ENCODE peak calls at places on chromosomes 7 and 10, in five cellular contexts. One of them, this sample, is unnamed.

GRCh38 chr7:157544226-157544625 is 207.4 kb downstream of the DNAJB6 start:
- DNase-seq in astrocyte of the cerebellum: no peak
- DNase-seq in heart left ventricle: no peak
- DNase-seq in psoas muscle: no peak
- DNase-seq in sigmoid colon: peak
- DNase-seq in this sample: no peak

GRCh38 chr10:103281753-103282152 is 4.8 kb downstream of the INA start:
- DNase-seq in astrocyte of the cerebellum: no peak
- DNase-seq in heart left ventricle: no peak
- DNase-seq in psoas muscle: no peak
- DNase-seq in sigmoid colon: no peak
- DNase-seq in this sample: peak

GRCh38 chr7:4745971-4746919 is 29.2 kb upstream of the AP5Z1 start:
- DNase-seq in astrocyte of the cerebellum: no peak
- DNase-seq in heart left ventricle: no peak
- DNase-seq in psoas muscle: no peak
- DNase-seq in sigmoid colon: no peak
- DNase-seq in this sample: peak

GRCh38 chr7:132084776-132085388 is 491.4 kb downstream of the PLXNA4 start:
- DNase-seq in astrocyte of the cerebellum: no peak
- DNase-seq in heart left ventricle: no peak
- DNase-seq in psoas muscle: no peak
- DNase-seq in sigmoid colon: peak
- DNase-seq in this sample: peak

GRCh38 chr7:142012825-142013506 is 17.3 kb downstream of the MGAM start:
- DNase-seq in astrocyte of the cerebellum: no peak
- DNase-seq in heart left ventricle: no peak
- DNase-seq in psoas muscle: no peak
- DNase-seq in sigmoid colon: no peak
- DNase-seq in this sample: peak

GRCh38 chr7:4939971-4940720 is 18.8 kb downstream of the MMD2 start:
- DNase-seq in astrocyte of the cerebellum: no peak
- DNase-seq in heart left ventricle: no peak
- DNase-seq in psoas muscle: no peak
- DNase-seq in sigmoid colon: peak
- DNase-seq in this sample: no peak

GRCh38 chr7:4845740-4846142 is 16.1 kb downstream of the PAPOLB start:
- DNase-seq in astrocyte of the cerebellum: no peak
- DNase-seq in heart left ventricle: no peak
- DNase-seq in psoas muscle: no peak
- DNase-seq in sigmoid colon: peak
- DNase-seq in this sample: peak

GRCh38 chr10:86960003-86960862 is 1.8 kb downstream of the SNCG start:
- DNase-seq in astrocyte of the cerebellum: no peak
- DNase-seq in heart left ventricle: peak
- DNase-seq in psoas muscle: no peak
- DNase-seq in sigmoid colon: no peak
- DNase-seq in this sample: peak

GRCh38 chr10:123666318-123667291 is at the start of gene GPR26:
- DNase-seq in astrocyte of the cerebellum: no peak
- DNase-seq in heart left ventricle: no peak
- DNase-seq in psoas muscle: no peak
- DNase-seq in sigmoid colon: no peak
- DNase-seq in this sample: no peak

GRCh38 chr7:87105401-87105800 is 45.9 kb upstream of the ELAPOR2 start:
- DNase-seq in astrocyte of the cerebellum: no peak
- DNase-seq in heart left ventricle: no peak
- DNase-seq in psoas muscle: no peak
- DNase-seq in sigmoid colon: no peak
- DNase-seq in this sample: no peak

GRCh38 chr10:64726466-64726865 is 1205.3 kb downstream of the REEP3 start:
- DNase-seq in astrocyte of the cerebellum: no peak
- DNase-seq in heart left ventricle: no peak
- DNase-seq in psoas muscle: no peak
- DNase-seq in sigmoid colon: no peak
- DNase-seq in this sample: no peak

GRCh38 chr10:66925896-66926719 is at the start of gene LRRTM3:
- DNase-seq in astrocyte of the cerebellum: peak
- DNase-seq in heart left ventricle: no peak
- DNase-seq in psoas muscle: no peak
- DNase-seq in sigmoid colon: peak
- DNase-seq in this sample: peak

GRCh38 chr7:24229481-24230226 is 54.3 kb upstream of the NPY start:
- DNase-seq in astrocyte of the cerebellum: no peak
- DNase-seq in heart left ventricle: no peak
- DNase-seq in psoas muscle: no peak
- DNase-seq in sigmoid colon: no peak
- DNase-seq in this sample: no peak

GRCh38 chr7:41336981-41337380 is 365.9 kb downstream of the INHBA start:
- DNase-seq in astrocyte of the cerebellum: no peak
- DNase-seq in heart left ventricle: no peak
- DNase-seq in psoas muscle: no peak
- DNase-seq in sigmoid colon: no peak
- DNase-seq in this sample: no peak

GRCh38 chr10:63573068-63573697 is 52.0 kb downstream of the REEP3 start:
- DNase-seq in astrocyte of the cerebellum: peak
- DNase-seq in heart left ventricle: no peak
- DNase-seq in psoas muscle: no peak
- DNase-seq in sigmoid colon: no peak
- DNase-seq in this sample: peak

GRCh38 chr7:129719980-129720732 is 108.6 kb downstream of the NRF1 start:
- DNase-seq in astrocyte of the cerebellum: no peak
- DNase-seq in heart left ventricle: no peak
- DNase-seq in psoas muscle: no peak
- DNase-seq in sigmoid colon: no peak
- DNase-seq in this sample: peak

GRCh38 chr10:87094373-87095240 is at the start of the genes GLUD1 and SHLD2:
- DNase-seq in astrocyte of the cerebellum: peak
- DNase-seq in heart left ventricle: peak
- DNase-seq in psoas muscle: peak
- DNase-seq in sigmoid colon: peak
- DNase-seq in this sample: peak

GRCh38 chr10:87053577-87054181 is 33.6 kb downstream of the FAM25A start:
- DNase-seq in astrocyte of the cerebellum: no peak
- DNase-seq in heart left ventricle: no peak
- DNase-seq in psoas muscle: no peak
- DNase-seq in sigmoid colon: no peak
- DNase-seq in this sample: no peak

GRCh38 chr10:88791924-88792323 is 10.6 kb upstream of the LIPM start:
- DNase-seq in astrocyte of the cerebellum: no peak
- DNase-seq in heart left ventricle: no peak
- DNase-seq in psoas muscle: no peak
- DNase-seq in sigmoid colon: no peak
- DNase-seq in this sample: peak

GRCh38 chr7:70016044-70016770 is 417.9 kb downstream of the AUTS2 start:
- DNase-seq in astrocyte of the cerebellum: peak
- DNase-seq in heart left ventricle: no peak
- DNase-seq in psoas muscle: no peak
- DNase-seq in sigmoid colon: no peak
- DNase-seq in this sample: peak

GRCh38 chr10:50291261-50291850 is 40.0 kb upstream of the ASAH2 start:
- DNase-seq in astrocyte of the cerebellum: peak
- DNase-seq in heart left ventricle: no peak
- DNase-seq in psoas muscle: no peak
- DNase-seq in sigmoid colon: no peak
- DNase-seq in this sample: peak

GRCh38 chr10:34528320-34528719 is 286.8 kb downstream of the PARD3 start:
- DNase-seq in astrocyte of the cerebellum: peak
- DNase-seq in heart left ventricle: no peak
- DNase-seq in psoas muscle: peak
- DNase-seq in sigmoid colon: no peak
- DNase-seq in this sample: peak

GRCh38 chr7:1010226-1010625 is 27.2 kb downstream of the CYP2W1 start:
- DNase-seq in astrocyte of the cerebellum: no peak
- DNase-seq in heart left ventricle: no peak
- DNase-seq in psoas muscle: no peak
- DNase-seq in sigmoid colon: no peak
- DNase-seq in this sample: no peak

GRCh38 chr10:122639801-122640200 is 59.8 kb downstream of the C10orf120 start:
- DNase-seq in astrocyte of the cerebellum: no peak
- DNase-seq in heart left ventricle: no peak
- DNase-seq in psoas muscle: no peak
- DNase-seq in sigmoid colon: peak
- DNase-seq in this sample: no peak

GRCh38 chr7:47901542-47901941 is 46.7 kb downstream of the PKD1L1 start:
- DNase-seq in astrocyte of the cerebellum: no peak
- DNase-seq in heart left ventricle: no peak
- DNase-seq in psoas muscle: no peak
- DNase-seq in sigmoid colon: no peak
- DNase-seq in this sample: peak

GRCh38 chr7:78019457-78020130 is 221.0 kb downstream of the PHTF2 start:
- DNase-seq in astrocyte of the cerebellum: peak
- DNase-seq in heart left ventricle: peak
- DNase-seq in psoas muscle: peak
- DNase-seq in sigmoid colon: peak
- DNase-seq in this sample: peak

GRCh38 chr10:12483996-12484944 is 134.9 kb downstream of the CAMK1D start:
- DNase-seq in astrocyte of the cerebellum: no peak
- DNase-seq in heart left ventricle: no peak
- DNase-seq in psoas muscle: no peak
- DNase-seq in sigmoid colon: no peak
- DNase-seq in this sample: no peak

GRCh38 chr10:130727766-130728490 is 583.6 kb downstream of the TCERG1L start:
- DNase-seq in astrocyte of the cerebellum: no peak
- DNase-seq in heart left ventricle: no peak
- DNase-seq in psoas muscle: no peak
- DNase-seq in sigmoid colon: no peak
- DNase-seq in this sample: no peak

GRCh38 chr10:104903433-104903832 is 262.3 kb downstream of the SORCS3 start:
- DNase-seq in astrocyte of the cerebellum: no peak
- DNase-seq in heart left ventricle: no peak
- DNase-seq in psoas muscle: no peak
- DNase-seq in sigmoid colon: no peak
- DNase-seq in this sample: no peak

GRCh38 chr10:101237080-101237817 is 8.0 kb upstream of the LBX1 start:
- DNase-seq in astrocyte of the cerebellum: no peak
- DNase-seq in heart left ventricle: no peak
- DNase-seq in psoas muscle: no peak
- DNase-seq in sigmoid colon: no peak
- DNase-seq in this sample: no peak

GRCh38 chr10:101237908-101238731 is 8.9 kb upstream of the LBX1 start:
- DNase-seq in astrocyte of the cerebellum: no peak
- DNase-seq in heart left ventricle: no peak
- DNase-seq in psoas muscle: no peak
- DNase-seq in sigmoid colon: no peak
- DNase-seq in this sample: no peak

GRCh38 chr10:101235766-101236165 is 6.5 kb upstream of the LBX1 start:
- DNase-seq in astrocyte of the cerebellum: no peak
- DNase-seq in heart left ventricle: no peak
- DNase-seq in psoas muscle: no peak
- DNase-seq in sigmoid colon: no peak
- DNase-seq in this sample: no peak

GRCh38 chr10:101236376-101237079 is 7.3 kb upstream of the LBX1 start:
- DNase-seq in astrocyte of the cerebellum: no peak
- DNase-seq in heart left ventricle: no peak
- DNase-seq in psoas muscle: no peak
- DNase-seq in sigmoid colon: no peak
- DNase-seq in this sample: no peak

GRCh38 chr10:101238732-101239105 is 9.5 kb upstream of the LBX1 start:
- DNase-seq in astrocyte of the cerebellum: no peak
- DNase-seq in heart left ventricle: no peak
- DNase-seq in psoas muscle: no peak
- DNase-seq in sigmoid colon: no peak
- DNase-seq in this sample: peak
- TF ChIP-seq CTCF in astrocyte of the cerebellum: peak
- TF ChIP-seq CTCF in heart left ventricle: no peak
- TF ChIP-seq CTCF in psoas muscle: no peak
- TF ChIP-seq CTCF in sigmoid colon: no peak
- TF ChIP-seq CTCF in this sample: peak

GRCh38 chr7:12107841-12108249 is 103.2 kb upstream of the TMEM106B start:
- DNase-seq in astrocyte of the cerebellum: no peak
- DNase-seq in heart left ventricle: no peak
- DNase-seq in psoas muscle: no peak
- DNase-seq in sigmoid colon: no peak
- DNase-seq in this sample: no peak
- H3K4me3 ChIP-seq in astrocyte of the cerebellum: no peak
- H3K4me3 ChIP-seq in heart left ventricle: no peak
- H3K4me3 ChIP-seq in psoas muscle: no peak
- H3K4me3 ChIP-seq in sigmoid colon: no peak
- H3K4me3 ChIP-seq in this sample: no peak

GRCh38 chr10:99859585-99859984 is 77.1 kb downstream of the ABCC2 start:
- DNase-seq in astrocyte of the cerebellum: no peak
- DNase-seq in heart left ventricle: no peak
- DNase-seq in psoas muscle: no peak
- DNase-seq in sigmoid colon: no peak
- DNase-seq in this sample: peak
- TF ChIP-seq CTCF in astrocyte of the cerebellum: peak
- TF ChIP-seq CTCF in heart left ventricle: no peak
- TF ChIP-seq CTCF in psoas muscle: no peak
- TF ChIP-seq CTCF in sigmoid colon: no peak
- TF ChIP-seq CTCF in this sample: peak

GRCh38 chr7:8064828-8065227 is 96.2 kb downstream of the GLCCI1 start:
- DNase-seq in astrocyte of the cerebellum: no peak
- DNase-seq in heart left ventricle: no peak
- DNase-seq in psoas muscle: no peak
- DNase-seq in sigmoid colon: no peak
- DNase-seq in this sample: no peak
- H3K4me3 ChIP-seq in astrocyte of the cerebellum: no peak
- H3K4me3 ChIP-seq in heart left ventricle: no peak
- H3K4me3 ChIP-seq in psoas muscle: no peak
- H3K4me3 ChIP-seq in sigmoid colon: no peak
- H3K4me3 ChIP-seq in this sample: no peak

GRCh38 chr10:132250456-132251223 is 57.1 kb downstream of the STK32C start:
- DNase-seq in astrocyte of the cerebellum: no peak
- DNase-seq in heart left ventricle: no peak
- DNase-seq in psoas muscle: no peak
- DNase-seq in sigmoid colon: no peak
- DNase-seq in this sample: no peak

GRCh38 chr10:132254841-132255240 is 52.9 kb downstream of the STK32C start:
- DNase-seq in astrocyte of the cerebellum: no peak
- DNase-seq in heart left ventricle: no peak
- DNase-seq in psoas muscle: no peak
- DNase-seq in sigmoid colon: no peak
- DNase-seq in this sample: no peak

GRCh38 chr10:132253092-132253687 is 54.6 kb downstream of the STK32C start:
- DNase-seq in astrocyte of the cerebellum: no peak
- DNase-seq in heart left ventricle: no peak
- DNase-seq in psoas muscle: no peak
- DNase-seq in sigmoid colon: no peak
- DNase-seq in this sample: no peak

GRCh38 chr10:132251928-132252327 is 55.8 kb downstream of the STK32C start:
- DNase-seq in astrocyte of the cerebellum: no peak
- DNase-seq in heart left ventricle: no peak
- DNase-seq in psoas muscle: no peak
- DNase-seq in sigmoid colon: no peak
- DNase-seq in this sample: no peak

DNA sequence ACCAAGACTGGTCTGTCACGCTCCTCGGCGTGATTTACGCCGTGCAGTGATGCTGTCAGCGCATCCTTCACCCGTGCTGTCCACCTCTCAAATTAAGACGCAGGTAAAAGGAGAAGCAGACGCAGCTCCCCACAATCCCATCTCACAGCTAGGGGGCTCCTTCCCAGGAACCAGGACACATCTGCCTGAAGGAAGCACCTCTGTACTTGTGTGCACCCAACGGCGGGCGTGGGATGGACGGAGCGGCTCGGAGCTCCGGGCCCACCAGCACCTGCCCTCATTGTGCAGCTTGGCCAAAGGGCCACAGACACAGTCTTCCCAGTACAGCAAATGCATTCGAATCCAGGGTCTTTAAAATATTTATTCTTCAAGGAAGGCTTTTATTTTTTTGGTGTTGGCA is 55.3 kb downstream of the STK32C start:
- DNase-seq in astrocyte of the cerebellum: no peak
- DNase-seq in heart left ventricle: no peak
- DNase-seq in psoas muscle: no peak
- DNase-seq in sigmoid colon: no peak
- DNase-seq in this sample: no peak
- TF ChIP-seq CTCF in astrocyte of the cerebellum: peak
- TF ChIP-seq CTCF in heart left ventricle: no peak
- TF ChIP-seq CTCF in psoas muscle: no peak
- TF ChIP-seq CTCF in sigmoid colon: no peak
- TF ChIP-seq CTCF in this sample: peak

This sample was measured in choroid plexus epithelial cell.